ENCODE peak calls at places on chromosomes 11 and 22, in seven cellular contexts. One of them, this sample, is unnamed.

GRCh38 chr11:57527056-57527631 is 3.4 kb downstream of the TIMM10 start:
- DNase-seq in tibial artery: peak; percentile 74
- DNase-seq in neural progenitor cell: peak; percentile 79
- DNase-seq in WTC11: peak; percentile 86
- DNase-seq in GM12865: peak; percentile 75
- DNase-seq in Panc1: peak; percentile 42
- DNase-seq in GM12864: no peak
- DNase-seq in this sample: no peak

GRCh38 chr11:65127473-65128181 is 5.5 kb downstream of the MRPL49 start:
- DNase-seq in WTC11: no peak
- DNase-seq in Panc1: no peak
- DNase-seq in GM12864: no peak
- DNase-seq in tibial artery: no peak
- DNase-seq in GM12865: no peak
- DNase-seq in neural progenitor cell: no peak
- DNase-seq in this sample: no peak

GRCh38 chr11:100789500-100789899 is 102.4 kb downstream of the ARHGAP42 start:
- DNase-seq in Panc1: no peak
- DNase-seq in GM12864: no peak
- DNase-seq in tibial artery: no peak
- DNase-seq in GM12865: no peak
- DNase-seq in WTC11: no peak
- DNase-seq in neural progenitor cell: no peak
- DNase-seq in this sample: no peak

GRCh38 chr11:69138265-69138664 is 17.5 kb upstream of the SMIM38 start:
- DNase-seq in WTC11: no peak
- DNase-seq in GM12864: no peak
- DNase-seq in Panc1: no peak
- DNase-seq in neural progenitor cell: no peak
- DNase-seq in tibial artery: no peak
- DNase-seq in GM12865: no peak
- DNase-seq in this sample: no peak

GRCh38 chr11:113458189-113458588 is 17.0 kb downstream of the DRD2 start:
- DNase-seq in WTC11: no peak
- DNase-seq in tibial artery: no peak
- DNase-seq in GM12865: no peak
- DNase-seq in Panc1: no peak
- DNase-seq in neural progenitor cell: no peak
- DNase-seq in GM12864: no peak
- DNase-seq in this sample: no peak

GRCh38 chr11:35144103-35144741 is 5.3 kb downstream of the CD44 start:
- DNase-seq in WTC11: no peak
- DNase-seq in neural progenitor cell: no peak
- DNase-seq in Panc1: no peak
- DNase-seq in tibial artery: no peak
- DNase-seq in GM12864: peak; percentile 88
- DNase-seq in GM12865: peak; percentile 92
- DNase-seq in this sample: peak; percentile 85

GRCh38 chr11:2693851-2694261 is 5.9 kb downstream of the KCNQ1OT1 start:
- DNase-seq in GM12864: no peak
- DNase-seq in neural progenitor cell: no peak
- DNase-seq in Panc1: no peak
- DNase-seq in GM12865: no peak
- DNase-seq in tibial artery: peak; percentile 9
- DNase-seq in WTC11: peak; percentile 25
- DNase-seq in this sample: no peak

GRCh38 chr11:61297741-61298140 is 2.6 kb upstream of the VWCE start:
- DNase-seq in neural progenitor cell: no peak
- DNase-seq in tibial artery: peak; percentile 52
- DNase-seq in GM12865: peak; percentile 33
- DNase-seq in WTC11: no peak
- DNase-seq in Panc1: no peak
- DNase-seq in GM12864: no peak
- DNase-seq in this sample: no peak

DNA sequence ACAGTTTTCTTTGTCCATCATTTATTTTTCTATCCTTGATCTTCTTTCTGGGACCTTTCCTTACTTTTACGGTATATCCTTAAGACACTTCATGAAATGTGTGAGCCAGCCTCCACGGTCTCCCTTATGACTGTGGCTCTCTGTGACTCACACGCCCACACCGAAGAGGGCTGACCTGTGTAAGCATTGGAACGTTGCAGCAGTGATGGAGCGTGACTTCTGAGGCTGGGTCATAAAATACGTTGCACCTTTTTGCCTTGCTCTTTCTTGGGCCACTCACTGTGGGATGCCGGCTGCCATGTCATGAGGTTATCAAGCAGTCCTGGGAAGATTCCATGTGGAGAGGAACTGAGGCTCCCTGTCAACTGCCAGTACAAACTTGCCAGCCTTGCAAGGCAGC is 96.3 kb upstream of the RAB1B start:
- DNase-seq in GM12865: no peak
- DNase-seq in tibial artery: no peak
- DNase-seq in Panc1: no peak
- DNase-seq in GM12864: no peak
- DNase-seq in WTC11: no peak
- DNase-seq in neural progenitor cell: no peak
- DNase-seq in this sample: no peak
- TF ChIP-seq CTCF in GM12865: no peak
- TF ChIP-seq CTCF in tibial artery: no peak
- TF ChIP-seq CTCF in Panc1: no peak
- TF ChIP-seq CTCF in GM12864: no peak
- TF ChIP-seq CTCF in WTC11: no peak
- TF ChIP-seq CTCF in neural progenitor cell: no peak
- TF ChIP-seq CTCF in this sample: no peak

GRCh38 chr11:93524868-93525267 is 18.3 kb downstream of the SMCO4 start:
- DNase-seq in GM12864: no peak
- DNase-seq in WTC11: no peak
- DNase-seq in Panc1: no peak
- DNase-seq in tibial artery: no peak
- DNase-seq in GM12865: no peak
- DNase-seq in neural progenitor cell: no peak
- DNase-seq in this sample: no peak
- TF ChIP-seq CTCF in GM12864: no peak
- TF ChIP-seq CTCF in WTC11: no peak
- TF ChIP-seq CTCF in Panc1: no peak
- TF ChIP-seq CTCF in tibial artery: no peak
- TF ChIP-seq CTCF in GM12865: no peak
- TF ChIP-seq CTCF in neural progenitor cell: no peak
- TF ChIP-seq CTCF in this sample: no peak

DNA sequence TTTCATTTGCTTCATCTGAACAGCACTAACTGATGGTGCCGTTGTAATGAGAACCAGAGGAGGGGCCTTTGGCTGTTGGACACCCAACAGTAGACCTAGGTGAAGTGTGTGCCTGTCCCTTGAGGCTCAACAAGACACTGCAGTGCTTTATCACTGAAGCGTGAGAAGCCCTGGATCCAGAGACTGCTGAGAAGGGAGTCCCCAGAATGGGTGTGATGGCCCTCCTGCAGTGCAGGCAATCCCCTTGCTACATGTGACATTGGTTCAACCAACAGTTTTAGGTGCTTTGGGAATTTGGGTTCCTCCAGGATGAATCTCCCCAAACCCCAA is 125.6 kb downstream of the BRD1 start:
- DNase-seq in GM12864: no peak
- DNase-seq in neural progenitor cell: no peak
- DNase-seq in GM12865: no peak
- DNase-seq in WTC11: no peak
- DNase-seq in tibial artery: no peak
- DNase-seq in Panc1: no peak
- DNase-seq in this sample: no peak
- TF ChIP-seq CTCF in GM12864: no peak
- TF ChIP-seq CTCF in neural progenitor cell: no peak
- TF ChIP-seq CTCF in GM12865: no peak
- TF ChIP-seq CTCF in WTC11: no peak
- TF ChIP-seq CTCF in tibial artery: no peak
- TF ChIP-seq CTCF in Panc1: no peak
- TF ChIP-seq CTCF in this sample: no peak

GRCh38 chr11:60251485-60252207 is 8.7 kb upstream of the MS4A4E start:
- DNase-seq in GM12865: peak; percentile 59
- DNase-seq in WTC11: no peak
- DNase-seq in GM12864: no peak
- DNase-seq in Panc1: peak; percentile 7
- DNase-seq in tibial artery: no peak
- DNase-seq in neural progenitor cell: peak; percentile 63
- DNase-seq in this sample: peak; percentile 59
- TF ChIP-seq CTCF in GM12865: peak; percentile 55
- TF ChIP-seq CTCF in WTC11: no peak
- TF ChIP-seq CTCF in GM12864: peak; percentile 49
- TF ChIP-seq CTCF in Panc1: peak; percentile 74
- TF ChIP-seq CTCF in tibial artery: peak; percentile 26
- TF ChIP-seq CTCF in neural progenitor cell: peak; percentile 65
- TF ChIP-seq CTCF in this sample: peak; percentile 63

GRCh38 chr11:99682646-99683045 is 661.9 kb downstream of the CNTN5 start:
- DNase-seq in GM12864: no peak
- DNase-seq in Panc1: no peak
- DNase-seq in tibial artery: no peak
- DNase-seq in GM12865: peak; percentile 2
- DNase-seq in neural progenitor cell: no peak
- DNase-seq in WTC11: no peak
- DNase-seq in this sample: no peak

GRCh38 chr11:99683933-99684332 is 663.2 kb downstream of the CNTN5 start:
- DNase-seq in WTC11: no peak
- DNase-seq in GM12864: no peak
- DNase-seq in Panc1: no peak
- DNase-seq in neural progenitor cell: no peak
- DNase-seq in tibial artery: no peak
- DNase-seq in GM12865: peak; percentile 33
- DNase-seq in this sample: peak; percentile 16

GRCh38 chr11:99686838-99687237 is 666.1 kb downstream of the CNTN5 start:
- DNase-seq in tibial artery: no peak
- DNase-seq in neural progenitor cell: no peak
- DNase-seq in GM12865: no peak
- DNase-seq in WTC11: no peak
- DNase-seq in Panc1: no peak
- DNase-seq in GM12864: no peak
- DNase-seq in this sample: no peak

GRCh38 chr11:99682171-99682570 is 661.4 kb downstream of the CNTN5 start:
- DNase-seq in Panc1: no peak
- DNase-seq in GM12865: no peak
- DNase-seq in neural progenitor cell: no peak
- DNase-seq in WTC11: no peak
- DNase-seq in GM12864: no peak
- DNase-seq in tibial artery: no peak
- DNase-seq in this sample: no peak

GRCh38 chr11:99687320-99687719 is 666.6 kb downstream of the CNTN5 start:
- DNase-seq in GM12865: no peak
- DNase-seq in neural progenitor cell: no peak
- DNase-seq in Panc1: no peak
- DNase-seq in tibial artery: no peak
- DNase-seq in WTC11: no peak
- DNase-seq in GM12864: no peak
- DNase-seq in this sample: no peak
- TF ChIP-seq CTCF in GM12865: peak; percentile 10
- TF ChIP-seq CTCF in neural progenitor cell: no peak
- TF ChIP-seq CTCF in Panc1: no peak
- TF ChIP-seq CTCF in tibial artery: no peak
- TF ChIP-seq CTCF in WTC11: no peak
- TF ChIP-seq CTCF in GM12864: no peak
- TF ChIP-seq CTCF in this sample: peak; percentile 30

GRCh38 chr11:5384335-5384734 is 723 bp downstream of the OR51M1 start:
- DNase-seq in Panc1: no peak
- DNase-seq in neural progenitor cell: peak; percentile 55
- DNase-seq in GM12864: no peak
- DNase-seq in GM12865: no peak
- DNase-seq in WTC11: peak; percentile 18
- DNase-seq in tibial artery: no peak
- DNase-seq in this sample: no peak

GRCh38 chr11:5394091-5394490 is 10.5 kb downstream of the OR51M1 start:
- DNase-seq in GM12865: no peak
- DNase-seq in neural progenitor cell: no peak
- DNase-seq in tibial artery: no peak
- DNase-seq in Panc1: no peak
- DNase-seq in WTC11: no peak
- DNase-seq in GM12864: no peak
- DNase-seq in this sample: no peak

GRCh38 chr11:5390210-5390609 is 6.6 kb downstream of the OR51M1 start:
- DNase-seq in neural progenitor cell: no peak
- DNase-seq in WTC11: no peak
- DNase-seq in Panc1: no peak
- DNase-seq in tibial artery: no peak
- DNase-seq in GM12864: no peak
- DNase-seq in GM12865: no peak
- DNase-seq in this sample: no peak
- TF ChIP-seq CTCF in neural progenitor cell: peak; percentile 38
- TF ChIP-seq CTCF in WTC11: peak; percentile 22
- TF ChIP-seq CTCF in Panc1: no peak
- TF ChIP-seq CTCF in tibial artery: no peak
- TF ChIP-seq CTCF in GM12864: peak; percentile 20
- TF ChIP-seq CTCF in GM12865: no peak
- TF ChIP-seq CTCF in this sample: no peak

This sample was measured in GM12878.